ENCODE peak calls at places on chromosomes 7 and 10, in seven cellular contexts. C is H9, M is cardiac muscle cell, W is suprapubic skin, X is PC-3, V is A549, J is transverse colon. R is an unnamed sample. For H3K9me3, the result is how much of the 10 kb centered on the place peaks cover.

GRCh38 chr10:8066797-8067196 is 12.3 kb downstream of the GATA3 start:
- DNase-seq in C (no peak), M (no peak), W (no peak), X (no peak), V (no peak), J (no peak), R (no peak)

GRCh38 chr7:13946181-13946580 is 43.3 kb downstream of the ETV1 start:
- DNase-seq in C (no peak), M (peak), W (no peak), X (peak), V (no peak), J (no peak), R (no peak)

GRCh38 chr7:88243345-88243909 is 23.6 kb upstream of the SRI start:
- DNase-seq in C (peak), M (peak), W (no peak), X (peak), V (peak), J (no peak), R (no peak)

GRCh38 chr10:31490858-31491504 is 172.0 kb downstream of the ZEB1 start:
- DNase-seq in C (peak), M (peak), W (no peak), X (peak), V (no peak), J (no peak), R (no peak)

GRCh38 chr7:121824276-121824675 is 48.7 kb upstream of the PTPRZ1 start:
- DNase-seq in C (no peak), M (peak), W (no peak), X (no peak), V (no peak), J (no peak), R (no peak)

GRCh38 chr7:69062020-69062760 is 536.1 kb upstream of the AUTS2 start:
- DNase-seq in C (no peak), M (peak), W (no peak), X (no peak), V (no peak), J (no peak), R (no peak)

GRCh38 chr7:78939669-78940068 is 513.8 kb downstream of the MAGI2 start:
- DNase-seq in C (no peak), M (no peak), W (no peak), X (no peak), V (no peak), J (no peak), R (no peak)

GRCh38 chr10:24503627-24504320 is 219.9 kb downstream of the ARHGAP21 start:
- DNase-seq in C (peak), M (peak), W (no peak), X (peak), V (peak), J (peak), R (no peak)

GRCh38 chr7:51286392-51286791 is 30.2 kb downstream of the COBL start:
- DNase-seq in C (no peak), M (no peak), W (no peak), X (no peak), V (no peak), J (no peak), R (no peak)

GRCh38 chr7:35801392-35802101 is 690 bp downstream of the SEPTIN7 start:
- DNase-seq in C (peak), M (peak), W (peak), X (peak), V (peak), J (peak), R (peak)

GRCh38 chr10:3471927-3472704 is 299.5 kb upstream of the PITRM1 start:
- DNase-seq in C (no peak), M (no peak), W (no peak), X (peak), V (no peak), J (peak), R (no peak)
- H3K9me3 ChIP-seq in C (under half), M (under half), W (under half), X (under half), V (under half), J (under half), R (under half)

GRCh38 chr10:49556723-49557122 is 17.8 kb upstream of the ERCC6 start:
- DNase-seq in C (no peak), M (peak), W (no peak), X (no peak), V (no peak), J (no peak), R (no peak)
- H3K9me3 ChIP-seq in C (under half), M (under half), W (under half), X (under half), V (under half), J (under half), R (under half)

DNA sequence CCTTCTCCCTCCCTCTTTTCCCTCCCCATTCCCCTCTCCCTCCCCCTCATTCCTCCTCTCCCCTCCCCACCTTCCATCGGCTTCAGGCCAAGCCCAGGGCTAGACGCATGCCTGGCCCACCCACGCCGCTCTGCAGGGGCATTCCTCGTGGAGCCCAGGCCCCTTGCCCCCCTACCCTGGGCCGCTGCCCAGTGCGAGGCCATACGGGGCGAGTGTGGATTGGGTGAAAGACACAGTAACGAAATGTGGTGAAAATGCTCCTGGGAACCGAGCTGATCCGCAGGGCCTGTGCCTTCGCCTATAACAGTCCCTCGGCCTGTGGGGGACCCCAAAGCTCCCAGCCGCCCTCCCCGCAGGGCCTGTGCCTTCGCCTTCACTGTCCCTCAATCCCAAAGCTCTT is 28.3 kb downstream of the ADGRA1 start:
- DNase-seq in C (no peak), M (no peak), W (no peak), X (no peak), V (no peak), J (no peak), R (no peak)
- H3K9me3 ChIP-seq in C (under half), M (under half), W (under half), X (under half), V (under half), J (under half), R (under half)

GRCh38 chr7:56175086-56175760 is 59.0 kb upstream of the NUPR2 start:
- DNase-seq in C (no peak), M (no peak), W (peak), X (no peak), V (no peak), J (peak), R (no peak)

GRCh38 chr7:56181010-56181409 is 64.8 kb upstream of the NUPR2 start:
- DNase-seq in C (no peak), M (no peak), W (no peak), X (no peak), V (no peak), J (no peak), R (no peak)

GRCh38 chr7:56174346-56175085 is 58.3 kb upstream of the NUPR2 start:
- DNase-seq in C (no peak), M (no peak), W (peak), X (no peak), V (no peak), J (no peak), R (no peak)

DNA sequence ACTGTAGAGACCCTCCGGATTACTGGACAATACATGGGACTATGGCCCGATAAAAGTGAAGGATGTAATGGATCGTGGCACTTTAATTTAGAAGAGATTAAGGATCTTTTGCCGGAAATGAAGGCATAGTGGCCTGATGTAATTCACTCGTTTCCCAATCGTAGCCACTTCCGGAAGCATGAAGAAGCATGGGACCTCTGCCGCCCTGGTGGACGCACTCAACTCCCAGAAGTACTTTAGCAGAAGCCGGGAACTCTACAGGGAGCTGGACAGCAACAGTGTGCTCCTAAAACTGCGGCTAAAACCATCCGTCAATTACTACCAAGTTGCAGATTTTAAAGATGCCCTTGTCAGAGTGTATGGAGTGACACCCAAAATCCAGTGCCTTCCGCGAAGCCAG is 59.6 kb upstream of the NUPR2 start:
- DNase-seq in C (no peak), M (no peak), W (no peak), X (no peak), V (no peak), J (no peak), R (no peak)
- H3K9me3 ChIP-seq in C (half or more), M (under half), W (under half), X (under half), V (under half), J (under half), R (under half)